ENCODE peak calls at places on chromosomes 12 and 14, in seven cellular contexts. One of them, this sample, is unnamed.

GRCh38 chr14:82642425-82642824 is 1108.8 kb upstream of the SEL1L start:
- DNase-seq in suprapubic skin: no peak
- DNase-seq in stimulated activated CD8-positive, alpha-beta memory T cell treated with anti-CD3 and anti-CD28 coated beads, Interleukin-15, amount 100 ng/mL, for 1 hour: no peak
- DNase-seq in myocyte: no peak
- DNase-seq in cerebellar cortex: no peak
- DNase-seq in HT-29: no peak
- DNase-seq in iPS DF 6.9: peak; percentile 31
- DNase-seq in this sample: peak; percentile 32

GRCh38 chr12:3038931-3039510 is 38.2 kb upstream of the TSPAN9 start:
- DNase-seq in cerebellar cortex: no peak
- DNase-seq in suprapubic skin: no peak
- DNase-seq in myocyte: no peak
- DNase-seq in iPS DF 6.9: no peak
- DNase-seq in HT-29: no peak
- DNase-seq in stimulated activated CD8-positive, alpha-beta memory T cell treated with anti-CD3 and anti-CD28 coated beads, Interleukin-15, amount 100 ng/mL, for 1 hour: no peak
- DNase-seq in this sample: no peak

GRCh38 chr14:69328317-69328716 is 68.4 kb downstream of the GALNT16 start:
- DNase-seq in suprapubic skin: peak; percentile 50
- DNase-seq in cerebellar cortex: no peak
- DNase-seq in HT-29: no peak
- DNase-seq in myocyte: no peak
- DNase-seq in stimulated activated CD8-positive, alpha-beta memory T cell treated with anti-CD3 and anti-CD28 coated beads, Interleukin-15, amount 100 ng/mL, for 1 hour: no peak
- DNase-seq in iPS DF 6.9: no peak
- DNase-seq in this sample: no peak

GRCh38 chr12:131865196-131865875 is 29.1 kb upstream of the ULK1 start:
- DNase-seq in cerebellar cortex: no peak
- DNase-seq in iPS DF 6.9: no peak
- DNase-seq in myocyte: peak; percentile 74
- DNase-seq in HT-29: no peak
- DNase-seq in suprapubic skin: peak; percentile 59
- DNase-seq in stimulated activated CD8-positive, alpha-beta memory T cell treated with anti-CD3 and anti-CD28 coated beads, Interleukin-15, amount 100 ng/mL, for 1 hour: no peak
- DNase-seq in this sample: no peak

GRCh38 chr14:73935666-73936065 is 14.2 kb downstream of the FAM161B start:
- DNase-seq in myocyte: no peak
- DNase-seq in HT-29: peak; percentile 53
- DNase-seq in cerebellar cortex: no peak
- DNase-seq in stimulated activated CD8-positive, alpha-beta memory T cell treated with anti-CD3 and anti-CD28 coated beads, Interleukin-15, amount 100 ng/mL, for 1 hour: no peak
- DNase-seq in iPS DF 6.9: no peak
- DNase-seq in suprapubic skin: no peak
- DNase-seq in this sample: no peak

GRCh38 chr12:61385771-61386170 is 874.4 kb upstream of the USP15 start:
- DNase-seq in stimulated activated CD8-positive, alpha-beta memory T cell treated with anti-CD3 and anti-CD28 coated beads, Interleukin-15, amount 100 ng/mL, for 1 hour: no peak
- DNase-seq in myocyte: no peak
- DNase-seq in iPS DF 6.9: no peak
- DNase-seq in cerebellar cortex: no peak
- DNase-seq in HT-29: no peak
- DNase-seq in suprapubic skin: no peak
- DNase-seq in this sample: no peak

GRCh38 chr12:26319511-26319910 is 124.1 kb downstream of the SSPN start:
- DNase-seq in suprapubic skin: peak; percentile 74
- DNase-seq in myocyte: peak; percentile 60
- DNase-seq in cerebellar cortex: no peak
- DNase-seq in HT-29: no peak
- DNase-seq in stimulated activated CD8-positive, alpha-beta memory T cell treated with anti-CD3 and anti-CD28 coated beads, Interleukin-15, amount 100 ng/mL, for 1 hour: no peak
- DNase-seq in iPS DF 6.9: no peak
- DNase-seq in this sample: no peak

GRCh38 chr14:62745496-62745895 is 299.8 kb downstream of the KCNH5 start:
- DNase-seq in iPS DF 6.9: no peak
- DNase-seq in stimulated activated CD8-positive, alpha-beta memory T cell treated with anti-CD3 and anti-CD28 coated beads, Interleukin-15, amount 100 ng/mL, for 1 hour: no peak
- DNase-seq in HT-29: no peak
- DNase-seq in myocyte: no peak
- DNase-seq in suprapubic skin: no peak
- DNase-seq in cerebellar cortex: no peak
- DNase-seq in this sample: no peak

GRCh38 chr12:68781728-68782127 is 26.2 kb upstream of the MDM2 start:
- DNase-seq in cerebellar cortex: no peak
- DNase-seq in suprapubic skin: no peak
- DNase-seq in HT-29: no peak
- DNase-seq in myocyte: no peak
- DNase-seq in stimulated activated CD8-positive, alpha-beta memory T cell treated with anti-CD3 and anti-CD28 coated beads, Interleukin-15, amount 100 ng/mL, for 1 hour: no peak
- DNase-seq in iPS DF 6.9: no peak
- DNase-seq in this sample: no peak

GRCh38 chr12:100716949-100717732 is 77.4 kb upstream of the ANO4 start:
- DNase-seq in suprapubic skin: no peak
- DNase-seq in cerebellar cortex: no peak
- DNase-seq in iPS DF 6.9: no peak
- DNase-seq in HT-29: no peak
- DNase-seq in stimulated activated CD8-positive, alpha-beta memory T cell treated with anti-CD3 and anti-CD28 coated beads, Interleukin-15, amount 100 ng/mL, for 1 hour: no peak
- DNase-seq in myocyte: peak; percentile 40
- DNase-seq in this sample: no peak

GRCh38 chr12:108701779-108702435 is 29.4 kb downstream of the CORO1C start:
- DNase-seq in suprapubic skin: no peak
- DNase-seq in myocyte: peak; percentile 36
- DNase-seq in iPS DF 6.9: no peak
- DNase-seq in cerebellar cortex: no peak
- DNase-seq in HT-29: no peak
- DNase-seq in stimulated activated CD8-positive, alpha-beta memory T cell treated with anti-CD3 and anti-CD28 coated beads, Interleukin-15, amount 100 ng/mL, for 1 hour: no peak
- DNase-seq in this sample: no peak

GRCh38 chr14:38868415-38869290 is 234.4 kb downstream of the SEC23A start:
- DNase-seq in HT-29: no peak
- DNase-seq in suprapubic skin: no peak
- DNase-seq in iPS DF 6.9: no peak
- DNase-seq in myocyte: no peak
- DNase-seq in cerebellar cortex: no peak
- DNase-seq in stimulated activated CD8-positive, alpha-beta memory T cell treated with anti-CD3 and anti-CD28 coated beads, Interleukin-15, amount 100 ng/mL, for 1 hour: no peak
- DNase-seq in this sample: no peak

GRCh38 chr14:90785474-90785873 is 30.8 kb downstream of the TTC7B start:
- DNase-seq in stimulated activated CD8-positive, alpha-beta memory T cell treated with anti-CD3 and anti-CD28 coated beads, Interleukin-15, amount 100 ng/mL, for 1 hour: no peak
- DNase-seq in HT-29: peak; percentile 33
- DNase-seq in cerebellar cortex: peak; percentile 74
- DNase-seq in iPS DF 6.9: no peak
- DNase-seq in suprapubic skin: no peak
- DNase-seq in myocyte: no peak
- DNase-seq in this sample: no peak

GRCh38 chr12:93230311-93230689 is 147.4 kb upstream of the NUDT4 start:
- DNase-seq in cerebellar cortex: no peak
- DNase-seq in stimulated activated CD8-positive, alpha-beta memory T cell treated with anti-CD3 and anti-CD28 coated beads, Interleukin-15, amount 100 ng/mL, for 1 hour: no peak
- DNase-seq in suprapubic skin: no peak
- DNase-seq in iPS DF 6.9: no peak
- DNase-seq in myocyte: no peak
- DNase-seq in HT-29: no peak
- DNase-seq in this sample: no peak

GRCh38 chr14:91059576-91060471 is 617 bp downstream of the RPS6KA5 start:
- DNase-seq in myocyte: no peak
- DNase-seq in cerebellar cortex: peak; percentile 46
- DNase-seq in iPS DF 6.9: peak; percentile 20
- DNase-seq in suprapubic skin: peak; percentile 81
- DNase-seq in stimulated activated CD8-positive, alpha-beta memory T cell treated with anti-CD3 and anti-CD28 coated beads, Interleukin-15, amount 100 ng/mL, for 1 hour: peak; percentile 24
- DNase-seq in HT-29: peak; percentile 55
- DNase-seq in this sample: peak; percentile 18

GRCh38 chr14:52356025-52356424 is 41.9 kb downstream of the PTGER2 start:
- DNase-seq in iPS DF 6.9: no peak
- DNase-seq in suprapubic skin: no peak
- DNase-seq in HT-29: no peak
- DNase-seq in cerebellar cortex: no peak
- DNase-seq in myocyte: peak; percentile 71
- DNase-seq in stimulated activated CD8-positive, alpha-beta memory T cell treated with anti-CD3 and anti-CD28 coated beads, Interleukin-15, amount 100 ng/mL, for 1 hour: no peak
- DNase-seq in this sample: no peak

GRCh38 chr14:102485693-102486512 is 23.7 kb downstream of the ANKRD9 start:
- DNase-seq in iPS DF 6.9: no peak
- DNase-seq in HT-29: no peak
- DNase-seq in cerebellar cortex: no peak
- DNase-seq in stimulated activated CD8-positive, alpha-beta memory T cell treated with anti-CD3 and anti-CD28 coated beads, Interleukin-15, amount 100 ng/mL, for 1 hour: no peak
- DNase-seq in myocyte: no peak
- DNase-seq in suprapubic skin: no peak
- DNase-seq in this sample: no peak

GRCh38 chr12:4994622-4995021 is 49.1 kb upstream of the KCNA5 start:
- DNase-seq in iPS DF 6.9: no peak
- DNase-seq in stimulated activated CD8-positive, alpha-beta memory T cell treated with anti-CD3 and anti-CD28 coated beads, Interleukin-15, amount 100 ng/mL, for 1 hour: no peak
- DNase-seq in suprapubic skin: no peak
- DNase-seq in cerebellar cortex: no peak
- DNase-seq in myocyte: no peak
- DNase-seq in HT-29: no peak
- DNase-seq in this sample: no peak

GRCh38 chr12:113334786-113335539 is at the start of gene SLC8B1:
- DNase-seq in cerebellar cortex: peak; percentile 77
- DNase-seq in myocyte: peak; percentile 80
- DNase-seq in stimulated activated CD8-positive, alpha-beta memory T cell treated with anti-CD3 and anti-CD28 coated beads, Interleukin-15, amount 100 ng/mL, for 1 hour: peak; percentile 86
- DNase-seq in suprapubic skin: peak; percentile 93
- DNase-seq in HT-29: peak; percentile 73
- DNase-seq in iPS DF 6.9: no peak
- DNase-seq in this sample: peak; percentile 64

GRCh38 chr12:89453579-89453978 is 71.0 kb downstream of the GALNT4 start:
- DNase-seq in myocyte: peak; percentile 50
- DNase-seq in HT-29: peak; percentile 62
- DNase-seq in iPS DF 6.9: no peak
- DNase-seq in suprapubic skin: no peak
- DNase-seq in cerebellar cortex: no peak
- DNase-seq in stimulated activated CD8-positive, alpha-beta memory T cell treated with anti-CD3 and anti-CD28 coated beads, Interleukin-15, amount 100 ng/mL, for 1 hour: no peak
- DNase-seq in this sample: no peak

GRCh38 chr12:50059440-50060119 is 2.2 kb downstream of the ASIC1 start:
- DNase-seq in stimulated activated CD8-positive, alpha-beta memory T cell treated with anti-CD3 and anti-CD28 coated beads, Interleukin-15, amount 100 ng/mL, for 1 hour: no peak
- DNase-seq in suprapubic skin: no peak
- DNase-seq in iPS DF 6.9: no peak
- DNase-seq in cerebellar cortex: no peak
- DNase-seq in HT-29: no peak
- DNase-seq in myocyte: no peak
- DNase-seq in this sample: no peak

GRCh38 chr12:32261638-32262037 is 137.7 kb upstream of the FGD4 start:
- DNase-seq in stimulated activated CD8-positive, alpha-beta memory T cell treated with anti-CD3 and anti-CD28 coated beads, Interleukin-15, amount 100 ng/mL, for 1 hour: no peak
- DNase-seq in iPS DF 6.9: no peak
- DNase-seq in cerebellar cortex: peak; percentile 15
- DNase-seq in HT-29: peak; percentile 21
- DNase-seq in myocyte: no peak
- DNase-seq in suprapubic skin: no peak
- DNase-seq in this sample: peak; percentile 57

GRCh38 chr12:52789637-52790426 is 6.1 kb downstream of the KRT3 start:
- DNase-seq in iPS DF 6.9: no peak
- DNase-seq in cerebellar cortex: no peak
- DNase-seq in stimulated activated CD8-positive, alpha-beta memory T cell treated with anti-CD3 and anti-CD28 coated beads, Interleukin-15, amount 100 ng/mL, for 1 hour: no peak
- DNase-seq in HT-29: no peak
- DNase-seq in myocyte: no peak
- DNase-seq in suprapubic skin: no peak
- DNase-seq in this sample: no peak

GRCh38 chr12:24175281-24175680 is 225.8 kb upstream of the SOX5 start:
- DNase-seq in iPS DF 6.9: no peak
- DNase-seq in stimulated activated CD8-positive, alpha-beta memory T cell treated with anti-CD3 and anti-CD28 coated beads, Interleukin-15, amount 100 ng/mL, for 1 hour: no peak
- DNase-seq in suprapubic skin: no peak
- DNase-seq in cerebellar cortex: no peak
- DNase-seq in myocyte: no peak
- DNase-seq in HT-29: no peak
- DNase-seq in this sample: no peak

GRCh38 chr14:52998376-52999010 is 47.6 kb upstream of the FERMT2 start:
- DNase-seq in HT-29: no peak
- DNase-seq in stimulated activated CD8-positive, alpha-beta memory T cell treated with anti-CD3 and anti-CD28 coated beads, Interleukin-15, amount 100 ng/mL, for 1 hour: no peak
- DNase-seq in myocyte: no peak
- DNase-seq in suprapubic skin: no peak
- DNase-seq in cerebellar cortex: no peak
- DNase-seq in iPS DF 6.9: no peak
- DNase-seq in this sample: no peak

GRCh38 chr12:85866929-85867776 is 6.9 kb upstream of the NTS start:
- DNase-seq in myocyte: peak; percentile 63
- DNase-seq in HT-29: peak; percentile 87
- DNase-seq in stimulated activated CD8-positive, alpha-beta memory T cell treated with anti-CD3 and anti-CD28 coated beads, Interleukin-15, amount 100 ng/mL, for 1 hour: no peak
- DNase-seq in suprapubic skin: no peak
- DNase-seq in cerebellar cortex: peak; percentile 67
- DNase-seq in iPS DF 6.9: peak; percentile 48
- DNase-seq in this sample: peak; percentile 44

This sample was measured in NT2/D1.